ENCODE peak calls at places on chromosomes 12 and 14, in six cellular contexts. N is MCF 10A, J is A549, R is cardiac muscle cell, T is WERI-Rb-1, K is HL-60. Y is an unnamed sample.

GRCh38 chr14:40870252-40870651 is 736.4 kb upstream of the LRFN5 start:
- DNase-seq in R (no peak), N (peak), J (no peak), T (no peak), K (no peak), Y (no peak)

GRCh38 chr14:92203116-92203515 is 81.3 kb downstream of the CPSF2 start:
- DNase-seq in N (no peak), R (no peak), K (no peak), J (no peak), T (no peak), Y (no peak)

GRCh38 chr12:42728770-42729531 is 139.4 kb upstream of the PRICKLE1 start:
- DNase-seq in N (peak), R (no peak), T (no peak), J (no peak), K (no peak), Y (no peak)

GRCh38 chr14:50967719-50968266 is 23.5 kb upstream of the PYGL start:
- DNase-seq in T (no peak), N (no peak), J (no peak), K (no peak), R (no peak), Y (no peak)

GRCh38 chr12:27573972-27574371 is 50.0 kb downstream of the PPFIBP1 start:
- DNase-seq in J (peak), T (no peak), R (no peak), K (no peak), N (peak), Y (no peak)

GRCh38 chr12:110371408-110372055 is 32.0 kb downstream of the ANAPC7 start:
- DNase-seq in N (no peak), T (no peak), K (no peak), R (no peak), J (no peak), Y (no peak)

GRCh38 chr12:120925740-120926563 is 21.8 kb upstream of the SPPL3 start:
- DNase-seq in R (no peak), J (no peak), N (peak), T (no peak), K (no peak), Y (no peak)

GRCh38 chr14:68774771-68775613 is 17.9 kb downstream of the ZFP36L1 start:
- DNase-seq in K (no peak), R (no peak), J (peak), T (no peak), N (peak), Y (peak)

GRCh38 chr12:30427555-30427954 is 268.1 kb downstream of the IPO8 start:
- DNase-seq in J (no peak), R (no peak), N (no peak), K (no peak), T (no peak), Y (no peak)

GRCh38 chr12:16359512-16360491 is 12.4 kb downstream of the MGST1 start:
- DNase-seq in K (no peak), R (peak), J (peak), N (peak), T (peak), Y (peak)

DNA sequence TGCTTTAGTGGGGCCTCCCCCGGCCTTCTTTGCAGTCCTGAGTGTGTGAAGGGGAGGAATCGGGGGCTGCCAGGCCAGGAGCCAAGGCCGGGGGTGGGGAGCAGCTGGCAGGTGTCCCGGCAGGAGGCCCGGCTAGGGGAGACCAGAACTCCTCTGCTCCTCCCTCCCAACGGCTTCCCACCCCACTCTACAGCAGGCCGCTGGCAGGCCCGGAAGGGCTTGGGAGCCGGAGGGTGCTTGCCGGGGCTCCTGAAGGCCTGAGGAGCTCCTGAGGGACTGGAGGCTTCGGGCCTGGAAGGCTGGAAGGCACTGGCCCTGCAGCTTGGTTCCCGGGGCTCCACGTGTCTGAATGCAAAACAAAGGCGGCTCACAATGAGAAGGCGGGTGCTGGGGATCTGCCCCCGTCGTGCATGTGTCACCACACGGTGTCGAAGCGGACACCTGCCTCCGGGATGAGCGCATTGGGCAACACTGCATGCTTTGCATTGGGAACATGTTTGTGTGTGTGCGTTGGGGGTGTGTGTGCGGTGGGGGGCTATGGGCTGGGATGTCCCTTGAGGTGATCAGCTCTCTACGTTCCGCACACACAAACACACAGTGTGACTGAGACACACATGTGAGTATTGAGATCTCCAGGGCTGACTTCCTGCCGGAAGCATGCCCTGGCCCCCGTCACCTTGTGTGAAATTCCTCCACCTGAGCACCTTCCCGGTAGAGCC is 30.9 kb upstream of the ANKRD9 start:
- DNase-seq in T (no peak), N (peak), K (no peak), J (no peak), R (no peak), Y (no peak)
- TF ChIP-seq CTCF in T (no peak), N (no peak), K (no peak), J (no peak), R (no peak), Y (no peak)

GRCh38 chr12:124855275-124855957 is 8.2 kb downstream of the SCARB1 start:
- DNase-seq in R (no peak), J (no peak), K (no peak), N (no peak), T (no peak), Y (no peak)

GRCh38 chr12:124854637-124855184 is 9.0 kb downstream of the SCARB1 start:
- DNase-seq in R (no peak), T (no peak), K (no peak), N (no peak), J (no peak), Y (no peak)

GRCh38 chr12:124856842-124857178 is 6.9 kb downstream of the SCARB1 start:
- DNase-seq in T (no peak), K (no peak), R (no peak), N (no peak), J (no peak), Y (no peak)

GRCh38 chr12:124857921-124858461 is 5.7 kb downstream of the SCARB1 start:
- DNase-seq in K (no peak), J (no peak), R (no peak), N (no peak), T (no peak), Y (no peak)

DNA sequence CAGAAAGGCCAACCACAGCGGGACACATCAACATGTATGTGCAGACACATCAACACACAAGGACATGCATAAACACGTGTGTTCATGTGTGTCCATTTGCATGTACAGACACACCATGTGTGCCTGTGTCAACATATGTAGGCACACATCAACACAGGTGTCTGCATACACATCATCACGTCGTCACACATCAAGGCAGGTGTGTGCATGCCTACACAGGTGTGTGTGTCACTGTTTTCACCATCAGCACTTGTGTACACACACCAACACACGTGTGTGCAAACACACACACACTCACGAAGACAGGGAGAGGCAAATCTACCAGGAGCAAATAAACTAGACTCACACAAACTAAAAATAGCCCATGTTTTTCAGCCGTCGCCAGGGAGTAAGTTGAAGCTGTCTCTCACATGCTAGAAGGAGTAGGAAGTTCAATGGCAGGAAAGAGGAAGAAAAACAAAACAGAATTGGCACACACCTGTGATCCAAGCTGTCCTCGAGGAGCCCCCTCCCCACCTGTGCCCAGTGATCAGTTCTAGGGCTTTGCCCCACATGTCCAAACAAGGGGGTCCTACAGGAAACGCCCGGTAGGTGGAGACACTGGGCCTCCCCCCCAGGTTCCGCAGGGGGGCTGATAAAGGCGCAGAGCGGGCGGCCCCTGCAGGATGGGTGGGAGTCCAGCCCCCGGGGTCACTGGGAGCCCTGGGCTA is 7.4 kb downstream of the SCARB1 start:
- DNase-seq in N (no peak), R (peak), K (no peak), T (no peak), J (no peak), Y (no peak)
- TF ChIP-seq CTCF in N (no peak), R (peak), K (no peak), T (no peak), J (no peak), Y (no peak)

DNA sequence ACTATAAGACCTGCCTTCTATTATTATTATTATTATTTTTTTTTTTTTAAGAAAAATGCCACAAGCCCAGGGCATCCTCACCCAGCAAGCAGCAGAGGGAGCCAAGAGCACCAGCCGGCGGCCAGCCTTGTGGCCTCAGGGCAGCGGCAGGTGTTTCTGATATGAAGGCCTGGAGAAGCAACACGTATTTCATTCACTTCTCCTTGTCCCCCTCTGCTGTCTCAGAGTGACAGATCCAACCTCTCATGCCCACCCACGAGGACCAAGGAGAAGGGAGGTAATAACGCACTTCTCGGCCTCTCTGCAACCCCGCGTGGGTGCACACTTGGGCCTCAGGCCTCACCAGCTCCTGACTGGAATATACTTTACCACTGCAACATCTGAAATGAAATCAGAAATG is 25.4 kb downstream of the CDC42BPB start:
- DNase-seq in R (peak), J (peak), T (peak), N (no peak), K (no peak), Y (peak)
- TF ChIP-seq CTCF in R (no peak), J (peak), T (peak), N (peak), K (no peak), Y (no peak)

GRCh38 chr12:100165356-100165755 is 22.7 kb upstream of the BLTP3B start:
- DNase-seq in K (no peak), J (no peak), R (no peak), N (no peak), T (no peak), Y (no peak)
- TF ChIP-seq CTCF in K (no peak), J (no peak), R (no peak), N (no peak), T (no peak), Y (no peak)